ENCODE peak calls at places on chromosomes 3 and 15, in seven cellular contexts. D is Peyer's patch; N is endothelial cell; Z is PC-3; U is nephron progenitor cell; P is CD8-positive, alpha-beta T cell; E is body of pancreas. A is an unnamed sample.

GRCh38 chr15:77162872-77163633 is 92.1 kb upstream of the TSPAN3 start:
- DNase-seq in P (no peak), U (no peak), D (no peak), Z (no peak), N (no peak), E (no peak), A (no peak)

GRCh38 chr3:187292631-187293513 is 1.3 kb upstream of the MASP1 start:
- DNase-seq in P (no peak), N (no peak), E (no peak), Z (no peak), U (no peak), D (no peak), A (no peak)

GRCh38 chr3:101167341-101167740 is 153.0 kb downstream of the IMPG2 start:
- DNase-seq in Z (no peak), E (no peak), D (no peak), P (no peak), U (no peak), N (no peak), A (no peak)

GRCh38 chr15:68730491-68731317 is 90.0 kb downstream of the ANP32A start:
- DNase-seq in P (no peak), E (peak), Z (peak), N (peak), D (no peak), U (peak), A (no peak)

GRCh38 chr15:32152574-32152973 is 122.3 kb downstream of the CHRNA7 start:
- DNase-seq in Z (no peak), P (no peak), D (no peak), N (no peak), U (no peak), E (no peak), A (no peak)

GRCh38 chr3:134840459-134840858 is 45.4 kb downstream of the EPHB1 start:
- DNase-seq in U (no peak), N (no peak), Z (peak), D (no peak), P (no peak), E (no peak), A (no peak)

GRCh38 chr15:50189630-50190029 is 7.6 kb downstream of the SLC27A2 start:
- DNase-seq in P (no peak), U (no peak), Z (no peak), D (no peak), E (no peak), N (no peak), A (no peak)

GRCh38 chr3:14047841-14048240 is 76.8 kb downstream of the CHCHD4 start:
- DNase-seq in P (no peak), Z (no peak), U (no peak), E (no peak), D (no peak), N (no peak), A (no peak)

GRCh38 chr15:40266828-40267304 is 16.0 kb downstream of the ANKRD63 start:
- DNase-seq in Z (peak), U (no peak), P (no peak), E (peak), N (no peak), D (no peak), A (no peak)

GRCh38 chr3:93930041-93930440 is 43.7 kb downstream of the PROS1 start:
- DNase-seq in N (no peak), Z (no peak), E (no peak), D (no peak), P (no peak), U (no peak), A (no peak)

GRCh38 chr3:71752911-71753715 is 542 bp upstream of the GPR27 start:
- DNase-seq in E (no peak), P (no peak), D (no peak), U (peak), Z (no peak), N (peak), A (no peak)

GRCh38 chr3:129517516-129517915 is 10.9 kb upstream of the RHO start:
- DNase-seq in D (no peak), E (no peak), U (no peak), N (no peak), Z (no peak), P (no peak), A (no peak)

GRCh38 chr15:25661898-25662297 is 201.2 kb downstream of the ATP10A start:
- DNase-seq in E (no peak), P (no peak), N (no peak), Z (no peak), U (no peak), D (no peak), A (no peak)

GRCh38 chr15:69679623-69680228 is 227.1 kb downstream of the RPLP1 start:
- DNase-seq in U (no peak), E (no peak), Z (no peak), N (no peak), D (peak), P (peak), A (no peak)

GRCh38 chr3:14628406-14628805 is 23.2 kb upstream of the CCDC174 start:
- DNase-seq in E (no peak), Z (no peak), U (no peak), P (no peak), D (no peak), N (no peak), A (no peak)

GRCh38 chr3:30268288-30268687 is 338.1 kb upstream of the TGFBR2 start:
- DNase-seq in U (no peak), N (no peak), P (no peak), Z (no peak), E (no peak), D (no peak), A (no peak)

GRCh38 chr3:197050511-197050910 is 20.9 kb upstream of the MELTF start:
- DNase-seq in P (no peak), N (no peak), U (no peak), E (no peak), Z (no peak), D (no peak), A (no peak)

GRCh38 chr15:95822946-95823345 is 507.6 kb upstream of the NR2F2 start:
- DNase-seq in E (no peak), P (no peak), D (no peak), Z (no peak), N (no peak), U (no peak), A (no peak)

GRCh38 chr3:182490601-182491485 is 302.5 kb upstream of the ATP11B start:
- DNase-seq in D (no peak), P (no peak), U (no peak), N (peak), E (no peak), Z (peak), A (no peak)

GRCh38 chr3:122858373-122858772 is 63.5 kb downstream of the SLC49A4 start:
- DNase-seq in U (no peak), N (no peak), P (no peak), D (no peak), Z (peak), E (no peak), A (no peak)

GRCh38 chr3:46675843-46676567 is 17.5 kb downstream of the ALS2CL start:
- DNase-seq in D (no peak), U (peak), N (no peak), E (peak), Z (no peak), P (no peak), A (no peak)

GRCh38 chr3:45272828-45273470 is 46.9 kb upstream of the TMEM158 start:
- DNase-seq in D (no peak), P (no peak), Z (peak), E (no peak), N (no peak), U (no peak), A (no peak)

GRCh38 chr15:64740361-64741170 is 34.8 kb downstream of the RBPMS2 start:
- DNase-seq in D (no peak), U (no peak), N (no peak), E (peak), P (no peak), Z (peak), A (no peak)

GRCh38 chr3:53846851-53847155 is 435 bp downstream of the IL17RB start:
- DNase-seq in P (no peak), E (no peak), U (no peak), D (no peak), Z (no peak), N (no peak), A (no peak)

GRCh38 chr3:197165890-197166289 is 132.5 kb downstream of the DLG1 start:
- DNase-seq in Z (no peak), D (no peak), N (no peak), P (no peak), U (no peak), E (no peak), A (no peak)

GRCh38 chr3:198112031-198112430 is 152.0 kb downstream of the LMLN start:
- DNase-seq in P (no peak), Z (no peak), E (no peak), N (no peak), U (no peak), D (no peak), A (no peak)

GRCh38 chr3:24628523-24629258 is 134.0 kb upstream of the THRB start:
- DNase-seq in E (no peak), U (no peak), D (no peak), Z (peak), N (no peak), P (no peak), A (no peak)

GRCh38 chr3:87436781-87437543 is 160.6 kb upstream of the POU1F1 start:
- DNase-seq in Z (peak), P (no peak), E (no peak), N (no peak), U (no peak), D (no peak), A (no peak)

GRCh38 chr3:43742935-43743334 is 52.2 kb downstream of the ABHD5 start:
- DNase-seq in D (no peak), P (no peak), N (no peak), Z (no peak), E (no peak), U (no peak), A (no peak)

GRCh38 chr3:47163023-47163989 is 607 bp downstream of the SETD2 start:
- DNase-seq in U (peak), D (peak), P (peak), E (peak), N (peak), Z (peak), A (peak)

GRCh38 chr3:178475062-178475461 is 61.2 kb upstream of the KCNMB2 start:
- DNase-seq in E (peak), N (no peak), D (no peak), U (no peak), Z (no peak), P (no peak), A (no peak)

DNA sequence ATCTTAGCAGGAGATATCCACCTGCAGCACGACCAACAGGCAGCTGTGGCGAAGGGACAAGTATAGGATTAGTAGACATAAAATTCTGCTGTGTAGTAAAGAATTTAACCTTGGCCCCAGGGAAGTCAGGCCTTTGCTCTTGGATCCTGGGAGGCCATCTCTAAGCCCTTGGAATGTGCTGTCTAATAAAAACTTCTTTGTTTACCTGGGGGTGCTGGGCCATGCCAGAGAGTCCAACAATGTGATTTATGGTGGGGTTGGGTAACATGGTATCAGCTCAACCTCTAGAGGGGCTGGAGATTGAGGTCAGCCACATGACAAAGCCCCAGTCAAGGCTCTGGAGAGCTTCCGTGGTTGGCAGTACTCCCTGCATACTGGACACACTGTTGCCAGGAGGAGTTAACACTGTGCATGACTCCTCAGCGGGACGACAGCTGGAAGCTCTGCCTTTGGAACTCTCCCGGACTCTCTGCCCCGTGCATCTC is 52.4 kb downstream of the HEG1 start:
- DNase-seq in P (no peak), D (no peak), U (peak), E (peak), Z (peak), N (no peak), A (no peak)
- TF ChIP-seq CTCF in P (no peak), D (no peak), U (no peak), E (no peak), Z (no peak), N (no peak), A (no peak)

DNA sequence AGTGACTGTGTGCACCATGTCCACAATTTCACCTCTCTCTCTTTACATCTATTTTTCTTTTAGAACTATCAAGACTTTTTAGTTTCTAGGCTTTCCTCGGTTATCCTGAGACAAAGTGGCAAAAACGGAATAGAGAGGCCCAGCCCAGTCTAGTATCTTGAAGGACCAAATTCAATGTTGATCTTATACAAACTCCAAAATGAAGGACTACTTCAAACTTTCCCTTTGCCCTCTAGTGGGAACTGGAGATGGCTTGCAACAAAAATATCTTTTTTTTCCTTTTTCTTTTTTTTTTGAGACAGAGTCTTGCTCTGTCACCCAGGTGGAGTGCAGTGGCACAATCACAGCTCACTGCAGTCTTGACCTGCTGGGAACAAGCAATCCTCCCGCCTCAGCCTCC is 338.5 kb upstream of the UMPS start:
- DNase-seq in N (no peak), U (no peak), P (no peak), D (no peak), Z (no peak), E (no peak), A (no peak)
- TF ChIP-seq CTCF in N (no peak), U (no peak), P (no peak), D (no peak), Z (peak), E (no peak), A (peak)

GRCh38 chr15:57345584-57345983 is 30.7 kb upstream of the CGNL1 start:
- DNase-seq in E (no peak), U (peak), N (peak), P (no peak), D (no peak), Z (peak), A (no peak)
- TF ChIP-seq CTCF in E (peak), U (no peak), N (no peak), P (no peak), D (no peak), Z (peak), A (no peak)

GRCh38 chr3:127691974-127692373 is 19.2 kb downstream of the ABTB1 start:
- DNase-seq in U (no peak), E (no peak), Z (no peak), D (no peak), N (no peak), P (no peak), A (no peak)

GRCh38 chr3:127692501-127693335 is 20.0 kb downstream of the ABTB1 start:
- DNase-seq in D (no peak), U (no peak), E (no peak), Z (no peak), N (no peak), P (no peak), A (no peak)

GRCh38 chr3:127693336-127693843 is 20.6 kb downstream of the ABTB1 start:
- DNase-seq in Z (no peak), U (no peak), P (no peak), D (no peak), E (no peak), N (no peak), A (no peak)

GRCh38 chr3:127697531-127698240 is 24.9 kb downstream of the ABTB1 start:
- DNase-seq in N (peak), P (peak), E (peak), Z (peak), U (peak), D (peak), A (peak)

GRCh38 chr3:127694467-127695215 is 21.9 kb downstream of the ABTB1 start:
- DNase-seq in D (peak), E (peak), N (peak), U (no peak), P (peak), Z (peak), A (no peak)
- TF ChIP-seq CTCF in D (peak), E (peak), N (no peak), U (no peak), P (no peak), Z (peak), A (peak)

GRCh38 chr3:52714335-52715302 is 8.7 kb downstream of the SPCS1 start:
- DNase-seq in E (peak), Z (no peak), P (no peak), N (peak), U (peak), D (no peak), A (peak)
- TF ChIP-seq CTCF in E (no peak), Z (no peak), P (no peak), N (no peak), U (no peak), D (no peak), A (no peak)

GRCh38 chr3:57143886-57144459 is 21.2 kb downstream of the IL17RD start:
- DNase-seq in E (no peak), P (no peak), Z (no peak), D (no peak), U (no peak), N (no peak), A (no peak)

GRCh38 chr3:57144952-57145351 is 20.2 kb downstream of the IL17RD start:
- DNase-seq in U (no peak), P (no peak), D (no peak), N (no peak), E (no peak), Z (no peak), A (no peak)

GRCh38 chr3:57142335-57142734 is 22.8 kb downstream of the IL17RD start:
- DNase-seq in U (no peak), Z (no peak), E (no peak), N (no peak), D (no peak), P (no peak), A (no peak)

GRCh38 chr3:57147071-57147470 is 18.1 kb downstream of the IL17RD start:
- DNase-seq in E (no peak), D (no peak), Z (peak), N (no peak), U (no peak), P (no peak), A (no peak)

DNA sequence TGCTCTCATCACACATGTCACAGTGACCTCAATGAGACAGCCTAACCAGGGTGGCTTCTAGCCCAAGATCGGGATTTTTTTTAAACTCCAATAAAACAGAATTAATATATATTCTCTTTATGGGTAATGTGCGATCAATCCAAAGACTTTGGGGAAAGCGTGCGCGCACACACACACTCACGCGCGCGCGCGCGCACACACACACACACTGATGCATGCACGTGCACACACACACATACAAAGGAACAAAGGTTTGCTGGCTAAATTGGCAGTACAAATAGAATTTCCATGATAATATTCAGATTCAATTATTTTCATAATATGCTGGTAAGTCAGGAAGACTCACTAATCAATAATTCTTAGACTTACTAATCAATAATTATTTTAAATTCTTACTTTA is 19.3 kb downstream of the IL17RD start:
- DNase-seq in N (no peak), U (no peak), E (no peak), P (no peak), D (no peak), Z (no peak), A (no peak)
- TF ChIP-seq CTCF in N (no peak), U (no peak), E (no peak), P (no peak), D (no peak), Z (no peak), A (no peak)

GRCh38 chr15:80585544-80586018 is 109.5 kb upstream of the ABHD17C start:
- DNase-seq in E (no peak), U (no peak), N (no peak), D (no peak), Z (peak), P (no peak), A (no peak)

GRCh38 chr15:80584973-80585372 is 110.1 kb upstream of the ABHD17C start:
- DNase-seq in E (no peak), N (no peak), U (no peak), P (no peak), D (no peak), Z (no peak), A (no peak)

GRCh38 chr15:80582816-80583423 is 112.2 kb upstream of the ABHD17C start:
- DNase-seq in N (no peak), D (no peak), Z (no peak), E (no peak), U (no peak), P (no peak), A (no peak)

GRCh38 chr15:80586141-80586540 is 109.0 kb upstream of the ABHD17C start:
- DNase-seq in D (no peak), Z (no peak), E (no peak), P (no peak), N (no peak), U (no peak), A (no peak)

DNA sequence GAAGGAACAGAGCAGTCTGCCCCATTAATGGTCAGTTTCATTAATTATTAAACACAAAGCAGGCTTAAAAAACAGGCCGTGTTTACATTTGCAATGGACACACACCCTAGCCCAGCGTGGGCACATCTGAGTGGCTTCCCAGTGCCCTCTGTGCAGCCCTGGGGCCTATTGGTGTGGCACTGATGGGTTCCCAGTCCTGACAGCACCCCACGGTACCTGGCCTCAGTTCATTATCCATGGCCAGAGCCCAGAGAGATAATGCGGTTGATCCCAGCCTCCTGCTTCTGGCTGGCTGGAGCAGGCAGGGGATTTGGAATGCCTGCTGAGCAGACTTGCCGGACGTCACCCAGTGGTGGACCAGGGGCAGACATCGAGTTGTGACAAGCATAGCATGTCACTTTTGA is 110.5 kb upstream of the ABHD17C start:
- DNase-seq in E (peak), Z (no peak), P (no peak), N (no peak), D (no peak), U (no peak), A (no peak)
- TF ChIP-seq CTCF in E (no peak), Z (no peak), P (no peak), N (no peak), D (no peak), U (no peak), A (no peak)

DNA sequence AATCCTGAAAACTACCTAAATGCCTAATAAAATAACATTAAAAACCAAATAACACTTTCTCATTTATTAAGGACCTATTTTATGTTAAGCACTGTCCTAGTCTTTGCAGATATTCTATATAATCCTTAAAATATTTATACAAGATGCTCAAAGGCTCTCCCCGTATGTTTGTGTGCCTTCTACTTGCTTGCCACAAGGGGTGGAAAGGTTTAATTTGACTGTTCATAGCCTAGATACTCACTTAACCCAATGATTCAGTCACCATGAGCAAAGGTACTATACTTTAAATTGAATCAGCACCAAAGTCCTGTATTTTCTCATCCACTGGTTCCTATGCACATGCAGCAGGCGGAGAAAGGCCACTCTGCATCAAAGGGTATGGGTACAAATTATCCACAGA is 32.0 kb downstream of the LSAMP start:
- DNase-seq in U (no peak), P (no peak), Z (no peak), N (no peak), D (no peak), E (no peak), A (no peak)
- TF ChIP-seq CTCF in U (peak), P (no peak), Z (no peak), N (peak), D (no peak), E (no peak), A (peak)

GRCh38 chr3:189049458-189050231 is 122.1 kb upstream of the TPRG1 start:
- DNase-seq in P (peak), U (no peak), E (no peak), D (no peak), N (no peak), Z (peak), A (no peak)
- TF ChIP-seq CTCF in P (no peak), U (no peak), E (no peak), D (no peak), N (peak), Z (peak), A (peak)

A was measured in neural crest cell.